ENCODE peak calls at places on chromosomes 12 and 14, in nine cellular contexts. J is endothelial cell; V is activated gamma-delta T cell treated with Interleukin-2 at 50 U/mL for 16 hours; N is GM23248; S is NCI-H748 treated with DMSO at 0.1 percent for 48 hours; Y is AG10803; P is activated CD4-positive, alpha-beta T cell treated with anti-CD3 and anti-CD28 coated beads, Interleukin-2, amount 50 U/mL, for 4 hours; U is NCI-H2029; I is activated CD8-positive, alpha-beta memory T cell treated with anti-CD3 and anti-CD28 coated beads, Interleukin-2, amount 50 U/mL, for 4 hours. H is an unnamed sample.

GRCh38 chr14:99596071-99596627 is 7.9 kb downstream of the CCDC85C start:
- DNase-seq in J (peak; percentile 31), V (no peak), N (no peak), S (no peak), Y (no peak), P (no peak), U (no peak), I (no peak), H (no peak)

GRCh38 chr12:46450279-46450748 is 77.7 kb upstream of the SLC38A2 start:
- DNase-seq in J (no peak), V (no peak), N (no peak), S (no peak), Y (no peak), P (no peak), U (peak; percentile 5), I (no peak), H (peak; percentile 84)

GRCh38 chr14:32087173-32087861 is 10.2 kb downstream of the ARHGAP5 start:
- DNase-seq in J (no peak), V (no peak), N (peak; percentile 50), S (no peak), Y (peak; percentile 65), P (no peak), U (no peak), I (no peak), H (no peak)

GRCh38 chr12:31922341-31923062 is 36.7 kb upstream of the RESF1 start:
- DNase-seq in J (no peak), V (no peak), N (peak; percentile 8), S (no peak), Y (no peak), P (no peak), U (no peak), I (no peak), H (no peak)

GRCh38 chr12:124752437-124753229 is 111.0 kb downstream of the SCARB1 start:
- DNase-seq in J (no peak), V (no peak), N (peak; percentile 86), S (no peak), Y (peak; percentile 74), P (no peak), U (no peak), I (no peak), H (no peak)

GRCh38 chr12:53684654-53685220 is 8.9 kb upstream of the ATP5MC2 start:
- DNase-seq in J (no peak), V (no peak), N (no peak), S (no peak), Y (no peak), P (no peak), U (no peak), I (no peak), H (no peak)

GRCh38 chr14:102777711-102778615 is 714 bp downstream of the TRAF3 start:
- DNase-seq in J (peak; percentile 17), V (no peak), N (peak; percentile 64), S (peak; percentile 12), Y (peak; percentile 35), P (no peak), U (no peak), I (peak; percentile 36), H (no peak)

GRCh38 chr14:91237219-91237618 is 7.3 kb downstream of the GPR68 start:
- DNase-seq in J (no peak), V (no peak), N (peak; percentile 92), S (no peak), Y (peak; percentile 84), P (no peak), U (no peak), I (no peak), H (no peak)